ENCODE peak calls at places on chromosomes 7 and 10, in four cellular contexts. X, Q, T and D are unnamed samples.

GRCh38 chr10:125592897-125593296 is 90.1 kb downstream of the TEX36 start:
- DNase-seq in X (no peak), T (no peak), Q (no peak), D (no peak)

GRCh38 chr10:116444527-116445142 is 17.0 kb downstream of the PNLIPRP3 start:
- DNase-seq in X (peak; percentile 4), Q (peak; percentile 3), T (peak; percentile 46), D (peak; percentile 19)

GRCh38 chr10:51302316-51302715 is 228.0 kb downstream of the PRKG1 start:
- DNase-seq in T (no peak), X (no peak), Q (no peak), D (no peak)

GRCh38 chr10:89217057-89217990 is 10.2 kb upstream of the CH25H start:
- DNase-seq in T (peak; percentile 10), X (no peak), Q (peak; percentile 12), D (no peak)

GRCh38 chr10:32413513-32413912 is 32.4 kb upstream of the CCDC7 start:
- DNase-seq in T (no peak), X (no peak), Q (no peak), D (no peak)

GRCh38 chr7:147276783-147277370 is 1160.3 kb downstream of the CNTNAP2 start:
- DNase-seq in Q (no peak), T (no peak), X (no peak), D (no peak)

GRCh38 chr7:42476255-42476654 is 239.2 kb upstream of the GLI3 start:
- DNase-seq in X (no peak), T (no peak), Q (no peak), D (no peak)

GRCh38 chr7:92137531-92137930 is 3.3 kb upstream of the CYP51A1 start:
- DNase-seq in T (no peak), Q (no peak), X (no peak), D (no peak)

GRCh38 chr7:140562921-140563600 is 77.6 kb downstream of the DENND2A start:
- DNase-seq in Q (no peak), X (no peak), T (no peak), D (no peak)

GRCh38 chr10:42783181-42783549 is 570 bp downstream of the BMS1 start:
- DNase-seq in T (no peak), X (no peak), Q (no peak), D (no peak)

GRCh38 chr7:55254242-55254595 is 110.9 kb upstream of the LANCL2 start:
- DNase-seq in T (no peak), Q (no peak), X (no peak), D (peak; percentile 10)

GRCh38 chr7:140161047-140161446 is 15.7 kb downstream of the KDM7A start:
- DNase-seq in X (no peak), T (no peak), Q (no peak), D (no peak)

GRCh38 chr7:43869898-43870240 is 552 bp upstream of the MRPS24 start:
- DNase-seq in Q (no peak), T (no peak), X (peak; percentile 78), D (no peak)

GRCh38 chr7:3087243-3087642 is 43.6 kb upstream of the CARD11 start:
- DNase-seq in T (no peak), Q (no peak), X (no peak), D (no peak)

GRCh38 chr10:75599875-75600648 is 168.6 kb downstream of the LRMDA start:
- DNase-seq in Q (no peak), T (no peak), X (no peak), D (no peak)

GRCh38 chr7:148334959-148335577 is 255.5 kb upstream of the C7orf33 start:
- DNase-seq in Q (no peak), T (no peak), X (no peak), D (no peak)

GRCh38 chr10:18685555-18685954 is 26.3 kb downstream of the ARL5B start:
- DNase-seq in Q (no peak), X (no peak), T (no peak), D (no peak)
- TF ChIP-seq POLR2AphosphoS5 in Q (no peak), X (no peak), T (no peak), D (no peak)

DNA sequence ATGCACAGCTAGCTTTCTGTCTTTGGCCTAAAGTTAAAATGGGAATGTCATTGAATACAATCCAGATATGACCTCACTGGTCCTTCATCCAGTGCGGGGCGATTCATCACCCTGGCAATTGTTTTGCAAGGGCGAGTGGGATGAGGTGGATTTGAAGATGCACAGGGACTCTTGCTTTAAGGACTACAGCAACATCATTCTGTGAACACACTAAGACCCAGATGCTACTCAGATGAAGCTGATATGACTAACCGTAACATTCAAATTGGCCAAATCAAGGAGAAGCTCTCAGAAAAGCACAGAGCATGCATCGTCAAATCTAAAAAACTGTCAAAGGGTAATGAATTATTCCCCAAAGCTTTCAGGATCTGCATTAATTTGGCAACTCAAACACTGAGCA is 12.8 kb downstream of the CPA1 start:
- DNase-seq in T (no peak), X (no peak), Q (no peak), D (no peak)
- TF ChIP-seq SPI1 in T (no peak), X (no peak), Q (no peak), D (no peak)

DNA sequence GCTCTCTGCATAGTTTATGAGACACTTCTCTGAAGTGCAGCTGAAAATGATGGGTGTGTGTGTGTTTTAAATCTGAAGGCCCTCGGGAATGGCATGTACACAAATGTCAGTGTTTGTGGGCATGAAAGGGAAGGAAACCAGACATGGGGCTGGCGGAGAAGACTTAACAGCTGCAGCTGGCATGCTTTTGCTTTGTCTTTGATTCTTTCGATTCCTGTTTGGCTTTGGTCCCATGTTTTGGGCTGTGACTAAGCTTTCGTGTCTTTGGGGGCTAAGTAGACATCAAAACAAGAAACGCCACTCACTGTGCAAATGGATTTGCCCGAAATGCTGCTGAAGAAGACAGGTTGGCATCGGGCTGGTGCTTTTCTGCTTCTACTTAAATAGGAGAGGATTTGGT is 179.3 kb downstream of the PFKFB3 start:
- DNase-seq in Q (peak; percentile 13), X (no peak), T (no peak), D (no peak)
- TF ChIP-seq POLR2AphosphoS5 in Q (no peak), X (no peak), T (no peak), D (no peak)

GRCh38 chr10:90923111-90923731 is 2.3 kb upstream of the ANKRD1 start:
- DNase-seq in T (no peak), Q (no peak), X (no peak), D (no peak)

GRCh38 chr10:90917968-90918318 is 2.9 kb downstream of the ANKRD1 start:
- DNase-seq in Q (no peak), T (no peak), X (no peak), D (no peak)

GRCh38 chr10:90921906-90922305 is 1.0 kb upstream of the ANKRD1 start:
- DNase-seq in T (no peak), X (no peak), Q (no peak), D (no peak)

GRCh38 chr10:90919683-90920574 is 958 bp downstream of the ANKRD1 start:
- DNase-seq in T (no peak), X (no peak), Q (no peak), D (no peak)

GRCh38 chr10:90920986-90921643 is at the start of gene ANKRD1:
- DNase-seq in T (no peak), Q (no peak), X (no peak), D (no peak)
- TF ChIP-seq SPI1 in T (no peak), Q (no peak), X (no peak), D (no peak)